ENCODE peak calls at places on chromosomes 13 and 19, in ten cellular contexts. K is SK-N-SH, V is hepatocyte, W is DND-41, B is keratinocyte, L is GM12878, H is mammary epithelial cell, A is PC-3, Y is GM23338, P is GM23248. U is an unnamed sample.

GRCh38 chr13:113877149-113877990 is 13.5 kb upstream of the GAS6 start:
- DNase-seq in P (no peak), A (no peak), K (no peak), L (no peak), B (no peak), V (no peak), W (no peak), Y (no peak), H (no peak), U (no peak)

GRCh38 chr19:29841559-29842367 is 30.0 kb downstream of the CCNE1 start:
- DNase-seq in Y (peak), H (peak), L (no peak), K (peak), P (peak), V (peak), W (no peak), A (peak), B (peak), U (peak)

GRCh38 chr19:15175609-15176008 is 25.2 kb downstream of the NOTCH3 start:
- DNase-seq in A (no peak), V (no peak), K (no peak), L (no peak), B (no peak), P (no peak), W (no peak), H (no peak), Y (no peak), U (no peak)

GRCh38 chr19:5290336-5291262 is 50.0 kb downstream of the PTPRS start:
- DNase-seq in A (no peak), H (no peak), P (no peak), Y (no peak), L (no peak), V (no peak), B (no peak), W (no peak), K (peak), U (no peak)

GRCh38 chr13:46817838-46818476 is 21.0 kb upstream of the ESD start:
- DNase-seq in A (no peak), H (no peak), V (no peak), P (no peak), W (no peak), L (no peak), K (no peak), Y (no peak), B (no peak), U (no peak)

GRCh38 chr13:20446405-20446804 is 79.3 kb downstream of the CRYL1 start:
- DNase-seq in P (no peak), L (no peak), H (no peak), Y (no peak), B (no peak), A (no peak), W (no peak), V (no peak), K (no peak), U (no peak)

GRCh38 chr19:48443731-48444128 is 2.1 kb upstream of the GRWD1 start:
- DNase-seq in H (no peak), A (no peak), P (no peak), K (no peak), V (no peak), B (no peak), L (no peak), W (no peak), Y (peak), U (no peak)

GRCh38 chr13:23418776-23419683 is 14.5 kb downstream of the SACS start:
- DNase-seq in A (no peak), B (no peak), Y (no peak), W (no peak), V (no peak), K (no peak), H (no peak), L (no peak), P (no peak), U (no peak)

GRCh38 chr19:1840541-1841115 is 7.7 kb downstream of the REXO1 start:
- DNase-seq in H (no peak), Y (no peak), V (no peak), B (no peak), A (no peak), W (no peak), P (no peak), L (no peak), K (no peak), U (peak)

GRCh38 chr13:26946675-26947342 is 186.2 kb upstream of the GPR12 start:
- DNase-seq in P (peak), B (no peak), A (peak), L (peak), K (peak), Y (peak), W (no peak), V (peak), H (peak), U (peak)

GRCh38 chr19:41484822-41485221 is 41.9 kb downstream of the ERICH4 start:
- DNase-seq in Y (no peak), B (no peak), H (no peak), A (no peak), P (no peak), L (no peak), V (no peak), W (no peak), K (no peak), U (no peak)

GRCh38 chr13:31322702-31323101 is 122.9 kb downstream of the B3GLCT start:
- DNase-seq in A (peak), B (no peak), H (peak), K (no peak), P (no peak), Y (no peak), W (no peak), V (no peak), L (no peak), U (no peak)

GRCh38 chr13:38685974-38686571 is 804 bp upstream of the FREM2 start:
- DNase-seq in L (no peak), Y (peak), V (peak), A (peak), P (peak), K (peak), W (no peak), B (no peak), H (peak), U (peak)

GRCh38 chr19:39430675-39431593 is 4.8 kb downstream of the RPS16 start:
- DNase-seq in P (peak), L (no peak), B (no peak), V (peak), Y (peak), W (no peak), A (peak), H (peak), K (no peak), U (no peak)

GRCh38 chr13:110876592-110876991 is 38.3 kb downstream of the ANKRD10 start:
- DNase-seq in B (no peak), Y (peak), H (no peak), W (no peak), A (no peak), P (no peak), K (no peak), V (no peak), L (no peak), U (no peak)

GRCh38 chr13:26575244-26575643 is 17.8 kb downstream of the WASF3 start:
- DNase-seq in A (no peak), P (no peak), W (no peak), B (no peak), L (no peak), K (no peak), V (no peak), H (no peak), Y (no peak), U (no peak)

GRCh38 chr13:48806522-48806921 is 152.8 kb downstream of the CYSLTR2 start:
- DNase-seq in W (no peak), K (no peak), A (no peak), V (no peak), P (no peak), B (no peak), Y (no peak), L (no peak), H (no peak), U (no peak)

GRCh38 chr13:112525306-112525945 is 62.5 kb downstream of the TUBGCP3 start:
- DNase-seq in L (no peak), B (no peak), K (no peak), Y (no peak), W (no peak), H (no peak), A (peak), P (peak), V (no peak), U (no peak)

GRCh38 chr19:6455924-6456323 is 3.7 kb downstream of the SLC25A23 start:
- DNase-seq in V (no peak), H (no peak), A (no peak), Y (no peak), K (no peak), W (no peak), L (no peak), B (no peak), P (no peak), U (no peak)

GRCh38 chr13:113954046-113954841 is 19.6 kb downstream of the C13orf46 start:
- DNase-seq in A (no peak), W (no peak), L (no peak), Y (no peak), P (no peak), V (no peak), B (no peak), K (no peak), H (no peak), U (no peak)

GRCh38 chr19:54252845-54253244 is 4.2 kb downstream of the LILRB5 start:
- DNase-seq in L (no peak), B (no peak), V (no peak), K (no peak), A (no peak), W (no peak), Y (no peak), P (no peak), H (no peak), U (no peak)

GRCh38 chr19:5103061-5103701 is 134.3 kb downstream of the KDM4B start:
- DNase-seq in W (no peak), P (peak), H (no peak), Y (no peak), K (peak), V (peak), L (no peak), A (no peak), B (no peak), U (no peak)

GRCh38 chr13:101394597-101394996 is 21.7 kb downstream of the NALCN start:
- DNase-seq in W (no peak), Y (no peak), P (no peak), B (no peak), A (no peak), K (no peak), H (no peak), L (no peak), V (no peak), U (no peak)

GRCh38 chr19:29624489-29625210 is 18.6 kb downstream of the POP4 start:
- DNase-seq in B (no peak), W (no peak), A (no peak), H (no peak), L (no peak), K (no peak), V (no peak), Y (peak), P (peak), U (no peak)

GRCh38 chr19:2282062-2282861 is at the start of gene PEAK3:
- DNase-seq in V (no peak), K (peak), P (peak), W (no peak), Y (peak), L (no peak), A (no peak), H (no peak), B (no peak), U (peak)

GRCh38 chr13:22238269-22238668 is 567.4 kb downstream of the FGF9 start:
- DNase-seq in Y (no peak), H (no peak), P (no peak), L (no peak), W (no peak), B (no peak), A (no peak), V (no peak), K (no peak), U (no peak)
- H2AFZ ChIP-seq in Y (no peak), H (no peak), P (no peak), L (no peak), W (no peak), B (no peak), A (no peak), V (no peak), K (no peak), U (no peak)

GRCh38 chr19:3700242-3701032 is at the start of gene PIP5K1C:
- DNase-seq in K (peak), P (peak), Y (peak), W (peak), B (peak), L (peak), H (peak), V (peak), A (peak), U (peak)
- H2AFZ ChIP-seq in K (peak), P (peak), Y (no peak), W (peak), B (peak), L (peak), H (peak), V (peak), A (peak), U (no peak)

GRCh38 chr13:28657784-28658538 is 969 bp upstream of the POMP start:
- DNase-seq in V (peak), W (no peak), K (peak), P (peak), L (peak), Y (no peak), H (peak), B (no peak), A (no peak), U (peak)

GRCh38 chr13:28658539-28658795 is 463 bp upstream of the POMP start:
- DNase-seq in P (no peak), W (no peak), B (no peak), Y (no peak), A (no peak), L (no peak), H (no peak), V (peak), K (peak), U (no peak)

GRCh38 chr13:28658796-28659610 is at the start of gene POMP:
- DNase-seq in Y (peak), W (peak), H (peak), B (peak), V (peak), L (peak), A (peak), K (peak), P (peak), U (peak)

GRCh38 chr13:28655566-28655965 is 3.4 kb upstream of the POMP start:
- DNase-seq in L (no peak), A (no peak), Y (no peak), P (peak), B (no peak), V (no peak), W (no peak), K (no peak), H (peak), U (no peak)

DNA sequence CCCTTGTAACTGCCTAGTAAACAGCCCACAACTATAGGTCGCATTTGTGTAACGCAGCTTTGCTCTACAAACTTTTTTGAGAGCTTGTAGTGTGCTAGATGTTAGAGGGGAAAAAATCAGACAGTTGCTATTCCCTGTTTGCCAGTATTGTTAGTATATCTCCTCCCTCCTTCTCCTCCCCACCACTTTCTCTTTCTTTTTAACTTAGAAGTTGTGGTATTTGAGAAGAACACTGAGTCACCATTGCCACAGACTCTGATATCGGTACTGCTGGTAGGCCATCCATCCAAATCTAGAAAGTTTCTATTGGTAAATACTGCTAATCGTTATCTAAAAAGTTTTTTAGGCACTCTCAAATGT is 661 bp downstream of the POMP start:
- DNase-seq in H (peak), B (no peak), A (peak), Y (no peak), K (no peak), L (no peak), W (no peak), V (peak), P (peak), U (no peak)
- H2AFZ ChIP-seq in H (peak), B (peak), A (peak), Y (no peak), K (peak), L (no peak), W (peak), V (peak), P (peak), U (no peak)

DNA sequence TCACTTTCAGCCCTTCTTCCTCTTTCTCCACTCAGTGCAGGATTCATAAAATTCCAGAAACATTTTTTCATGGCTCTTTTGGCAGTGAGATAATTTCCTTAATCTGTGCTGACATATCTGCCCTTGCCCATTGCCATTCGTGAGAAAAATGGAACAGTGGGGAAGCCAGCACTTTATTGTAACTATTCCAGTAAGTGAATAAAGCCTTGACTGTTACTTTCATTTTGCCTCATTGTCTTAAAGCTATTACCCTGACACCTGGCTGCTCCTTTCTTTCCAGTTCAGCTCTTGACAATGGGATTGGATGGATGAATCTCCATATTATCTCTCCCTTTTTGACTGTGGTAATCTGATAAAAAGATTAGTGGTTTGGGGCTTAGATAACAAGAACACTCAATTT is 1068.1 kb upstream of the PCDH20 start:
- DNase-seq in V (no peak), L (no peak), Y (peak), A (no peak), P (no peak), H (no peak), W (no peak), B (no peak), K (no peak), U (peak)
- H2AFZ ChIP-seq in V (no peak), L (no peak), Y (peak), A (no peak), P (no peak), H (no peak), W (peak), B (no peak), K (no peak), U (no peak)

DNA sequence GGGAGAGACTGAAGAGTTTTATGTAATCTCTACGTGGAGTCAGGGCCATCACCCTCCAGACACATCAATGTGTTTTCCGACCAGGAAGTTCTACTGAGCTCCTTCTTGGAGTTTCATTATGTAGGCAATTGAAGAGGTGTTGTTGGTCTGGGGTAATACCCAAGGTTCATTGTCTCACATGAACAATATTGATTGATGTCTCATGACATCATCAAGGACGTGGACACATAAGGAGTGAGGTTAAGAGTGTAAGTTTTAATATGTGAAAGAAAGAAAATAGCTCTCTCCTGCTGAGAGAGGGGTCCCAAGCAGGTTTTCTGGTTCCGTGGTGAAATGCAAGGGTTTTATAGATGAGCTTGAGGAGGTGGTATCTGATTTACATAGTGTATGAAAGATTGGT is 280.7 kb upstream of the MIR17HG start:
- DNase-seq in V (no peak), L (no peak), B (no peak), H (no peak), W (no peak), A (no peak), K (no peak), Y (no peak), P (no peak), U (no peak)
- H2AFZ ChIP-seq in V (no peak), L (no peak), B (no peak), H (no peak), W (no peak), A (no peak), K (no peak), Y (no peak), P (no peak), U (no peak)

U was measured in neural progenitor cell.